ENCODE peak calls at places on chromosomes 13 and 19, in five cellular contexts. D, M, R, T and H are unnamed samples.
A peak's percentile ranks its signal among the peaks of the same experiment; 100 is the strongest.

GRCh38 chr19:30419581-30420180 is 47.5 kb downstream of the ZNF536 start:
- DNase-seq in T (no peak), R (no peak), M (no peak), D (no peak), H (no peak)

GRCh38 chr19:5515737-5516136 is 52.0 kb downstream of the TINCR start:
- DNase-seq in D (no peak), R (no peak), T (no peak), M (no peak), H (no peak)

GRCh38 chr13:42971670-42972355 is 20.2 kb downstream of the EPSTI1 start:
- DNase-seq in M (no peak), T (no peak), D (no peak), R (no peak), H (peak; percentile 57)

GRCh38 chr13:114130131-114130707 is 2.2 kb downstream of the RASA3 start:
- DNase-seq in T (no peak), M (no peak), D (no peak), R (no peak), H (no peak)

GRCh38 chr19:7663711-7664110 is 5.1 kb upstream of the RETN start:
- DNase-seq in R (no peak), M (no peak), D (no peak), T (no peak), H (no peak)

GRCh38 chr13:56352356-56352755 is 788.4 kb upstream of the PRR20A start:
- DNase-seq in T (no peak), R (no peak), M (no peak), D (no peak), H (no peak)

GRCh38 chr19:42628411-42629135 is 33.8 kb upstream of the CEACAM8 start:
- DNase-seq in T (no peak), R (no peak), M (no peak), D (no peak), H (no peak)

GRCh38 chr13:43036386-43037220 is 13.2 kb downstream of the DNAJC15 start:
- DNase-seq in M (no peak), D (no peak), T (no peak), R (peak; percentile 73), H (no peak)

GRCh38 chr19:1259206-1259872 is 9.8 kb upstream of the CIRBP start:
- DNase-seq in T (peak; percentile 72), M (no peak), R (peak; percentile 87), D (no peak), H (peak; percentile 80)

GRCh38 chr13:110640591-110641029 is 25.3 kb downstream of the NAXD start:
- DNase-seq in R (no peak), D (no peak), T (no peak), M (no peak), H (no peak)

GRCh38 chr19:54489766-54490165 is 12.9 kb upstream of the LAIR2 start:
- DNase-seq in R (no peak), T (no peak), D (no peak), M (no peak), H (no peak)

GRCh38 chr19:42006569-42006968 is 12.5 kb upstream of the ATP1A3 start:
- DNase-seq in R (no peak), D (no peak), T (no peak), M (no peak), H (no peak)

GRCh38 chr19:32555786-32556185 is 25.2 kb upstream of the PDCD5 start:
- DNase-seq in M (no peak), T (no peak), R (no peak), D (no peak), H (no peak)

GRCh38 chr13:86569119-86569518 is 769.9 kb upstream of the SLITRK6 start:
- DNase-seq in D (no peak), T (no peak), R (no peak), M (no peak), H (no peak)

GRCh38 chr19:2782357-2782935 is 627 bp downstream of the SGTA start:
- DNase-seq in T (peak; percentile 12), M (no peak), D (no peak), R (no peak), H (no peak)

GRCh38 chr13:31824705-31825512 is 85.6 kb downstream of the RXFP2 start:
- DNase-seq in R (no peak), D (no peak), T (peak; percentile 73), M (no peak), H (peak; percentile 38)

GRCh38 chr19:16912780-16913179 is 24.0 kb downstream of the F2RL3 start:
- DNase-seq in D (no peak), T (no peak), R (no peak), M (no peak), H (no peak)

GRCh38 chr19:35363001-35363590 is 4.8 kb downstream of the FFAR3 start:
- DNase-seq in T (no peak), M (no peak), D (no peak), R (no peak), H (no peak)

GRCh38 chr19:30060872-30061556 is 119.0 kb downstream of the URI1 start:
- DNase-seq in R (no peak), T (no peak), M (no peak), D (no peak), H (no peak)

GRCh38 chr13:97938701-97939475 is 14.6 kb upstream of the IPO5 start:
- DNase-seq in T (no peak), R (no peak), M (no peak), D (no peak), H (peak; percentile 32)

GRCh38 chr13:35760678-35761308 is 284.3 kb upstream of the MAB21L1 start:
- DNase-seq in D (no peak), M (no peak), R (no peak), T (no peak), H (no peak)

GRCh38 chr13:36736119-36736726 is 62.4 kb downstream of the SERTM1 start:
- DNase-seq in R (peak; percentile 41), T (peak; percentile 79), D (no peak), M (peak; percentile 47), H (peak; percentile 46)

GRCh38 chr19:41919948-41920712 is 8.1 kb downstream of the ERFL start:
- DNase-seq in T (no peak), R (no peak), M (no peak), D (no peak), H (no peak)

GRCh38 chr19:2063824-2064223 is 12.8 kb upstream of the MKNK2 start:
- DNase-seq in M (no peak), T (no peak), R (no peak), D (no peak), H (no peak)

GRCh38 chr13:19618925-19619324 is 14.5 kb upstream of the MPHOSPH8 start:
- DNase-seq in M (no peak), D (no peak), T (peak; percentile 86), R (no peak), H (peak; percentile 33)

GRCh38 chr19:37467608-37468090 is 405 bp upstream of the ZNF569 start:
- DNase-seq in T (no peak), R (no peak), D (no peak), M (no peak), H (no peak)

GRCh38 chr19:38003427-38004099 is 96.6 kb downstream of the SIPA1L3 start:
- DNase-seq in D (no peak), T (peak; percentile 91), M (peak; percentile 94), R (peak; percentile 82), H (peak; percentile 88)

GRCh38 chr13:99277629-99278028 is 19.4 kb upstream of the GPR18 start:
- DNase-seq in R (no peak), T (no peak), D (no peak), M (no peak), H (no peak)

GRCh38 chr19:13621413-13621812 is 115.1 kb upstream of the CACNA1A start:
- DNase-seq in D (peak; percentile 69), R (no peak), T (no peak), M (no peak), H (peak; percentile 80)